ENCODE peak calls at places on chromosomes 6 and 20, in nine cellular contexts. One of them, this sample, is unnamed.

GRCh38 chr6:26383624-26384417 is 913 bp downstream of the BTN2A2 start:
- DNase-seq in fibroblast of villous mesenchyme: peak
- DNase-seq in fibroblast of lung: peak
- DNase-seq in tibial artery: no peak
- DNase-seq in Peyer's patch: no peak
- DNase-seq in mesothelial cell of epicardium: no peak
- DNase-seq in H1: no peak
- DNase-seq in fibroblast of the aortic adventitia: peak
- DNase-seq in A549: peak
- DNase-seq in this sample: peak

GRCh38 chr6:143513410-143513809 is 1.9 kb upstream of the FUCA2 start:
- DNase-seq in fibroblast of villous mesenchyme: no peak
- DNase-seq in fibroblast of lung: no peak
- DNase-seq in tibial artery: no peak
- DNase-seq in Peyer's patch: peak
- DNase-seq in mesothelial cell of epicardium: no peak
- DNase-seq in H1: no peak
- DNase-seq in fibroblast of the aortic adventitia: no peak
- DNase-seq in A549: peak
- DNase-seq in this sample: no peak

GRCh38 chr6:106161893-106162292 is 75.8 kb downstream of the PRDM1 start:
- DNase-seq in fibroblast of villous mesenchyme: no peak
- DNase-seq in fibroblast of lung: no peak
- DNase-seq in tibial artery: no peak
- DNase-seq in Peyer's patch: no peak
- DNase-seq in mesothelial cell of epicardium: no peak
- DNase-seq in H1: no peak
- DNase-seq in fibroblast of the aortic adventitia: no peak
- DNase-seq in A549: no peak
- DNase-seq in this sample: no peak

GRCh38 chr6:130494745-130495144 is 128.9 kb downstream of the TMEM200A start:
- DNase-seq in fibroblast of villous mesenchyme: peak
- DNase-seq in fibroblast of lung: peak
- DNase-seq in tibial artery: no peak
- DNase-seq in Peyer's patch: no peak
- DNase-seq in mesothelial cell of epicardium: no peak
- DNase-seq in H1: no peak
- DNase-seq in fibroblast of the aortic adventitia: no peak
- DNase-seq in A549: no peak
- DNase-seq in this sample: no peak

GRCh38 chr6:75693534-75693933 is 55.5 kb upstream of the MYO6 start:
- DNase-seq in fibroblast of villous mesenchyme: peak
- DNase-seq in fibroblast of lung: peak
- DNase-seq in tibial artery: no peak
- DNase-seq in Peyer's patch: no peak
- DNase-seq in mesothelial cell of epicardium: no peak
- DNase-seq in H1: no peak
- DNase-seq in fibroblast of the aortic adventitia: peak
- DNase-seq in A549: peak
- DNase-seq in this sample: no peak

GRCh38 chr6:392441-393390 is 1.2 kb downstream of the IRF4 start:
- DNase-seq in fibroblast of villous mesenchyme: no peak
- DNase-seq in fibroblast of lung: peak
- DNase-seq in tibial artery: no peak
- DNase-seq in Peyer's patch: no peak
- DNase-seq in mesothelial cell of epicardium: no peak
- DNase-seq in H1: no peak
- DNase-seq in fibroblast of the aortic adventitia: no peak
- DNase-seq in A549: no peak
- DNase-seq in this sample: no peak

GRCh38 chr20:41701596-41702350 is 83.6 kb upstream of the CHD6 start:
- DNase-seq in fibroblast of villous mesenchyme: no peak
- DNase-seq in fibroblast of lung: no peak
- DNase-seq in tibial artery: no peak
- DNase-seq in Peyer's patch: no peak
- DNase-seq in mesothelial cell of epicardium: no peak
- DNase-seq in H1: no peak
- DNase-seq in fibroblast of the aortic adventitia: peak
- DNase-seq in A549: no peak
- DNase-seq in this sample: no peak

GRCh38 chr6:129369737-129370136 is 340.2 kb downstream of the ARHGAP18 start:
- DNase-seq in fibroblast of villous mesenchyme: no peak
- DNase-seq in fibroblast of lung: no peak
- DNase-seq in tibial artery: no peak
- DNase-seq in Peyer's patch: no peak
- DNase-seq in mesothelial cell of epicardium: no peak
- DNase-seq in H1: no peak
- DNase-seq in fibroblast of the aortic adventitia: no peak
- DNase-seq in A549: no peak
- DNase-seq in this sample: no peak

GRCh38 chr6:161355731-161356130 is 81.9 kb upstream of the AGPAT4 start:
- DNase-seq in fibroblast of villous mesenchyme: no peak
- DNase-seq in fibroblast of lung: no peak
- DNase-seq in tibial artery: no peak
- DNase-seq in Peyer's patch: no peak
- DNase-seq in mesothelial cell of epicardium: no peak
- DNase-seq in H1: no peak
- DNase-seq in fibroblast of the aortic adventitia: no peak
- DNase-seq in A549: no peak
- DNase-seq in this sample: no peak

GRCh38 chr6:35568967-35569606 is 56.4 kb upstream of the TULP1 start:
- DNase-seq in fibroblast of villous mesenchyme: peak
- DNase-seq in fibroblast of lung: no peak
- DNase-seq in tibial artery: peak
- DNase-seq in Peyer's patch: peak
- DNase-seq in mesothelial cell of epicardium: no peak
- DNase-seq in H1: no peak
- DNase-seq in fibroblast of the aortic adventitia: no peak
- DNase-seq in A549: peak
- DNase-seq in this sample: peak

GRCh38 chr20:38402089-38402488 is 33.0 kb downstream of the SNHG17 start:
- DNase-seq in fibroblast of villous mesenchyme: no peak
- DNase-seq in fibroblast of lung: no peak
- DNase-seq in tibial artery: no peak
- DNase-seq in Peyer's patch: no peak
- DNase-seq in mesothelial cell of epicardium: no peak
- DNase-seq in H1: no peak
- DNase-seq in fibroblast of the aortic adventitia: no peak
- DNase-seq in A549: no peak
- DNase-seq in this sample: no peak

GRCh38 chr20:49397525-49397924 is 84.9 kb downstream of the KCNB1 start:
- DNase-seq in fibroblast of villous mesenchyme: peak
- DNase-seq in fibroblast of lung: peak
- DNase-seq in tibial artery: no peak
- DNase-seq in Peyer's patch: no peak
- DNase-seq in mesothelial cell of epicardium: no peak
- DNase-seq in H1: no peak
- DNase-seq in fibroblast of the aortic adventitia: peak
- DNase-seq in A549: peak
- DNase-seq in this sample: peak

GRCh38 chr6:136335736-136336362 is 46.2 kb upstream of the BCLAF1 start:
- DNase-seq in fibroblast of villous mesenchyme: no peak
- DNase-seq in fibroblast of lung: no peak
- DNase-seq in tibial artery: no peak
- DNase-seq in Peyer's patch: no peak
- DNase-seq in mesothelial cell of epicardium: no peak
- DNase-seq in H1: no peak
- DNase-seq in fibroblast of the aortic adventitia: no peak
- DNase-seq in A549: no peak
- DNase-seq in this sample: no peak

GRCh38 chr6:136333824-136334464 is 44.3 kb upstream of the BCLAF1 start:
- DNase-seq in fibroblast of villous mesenchyme: no peak
- DNase-seq in fibroblast of lung: no peak
- DNase-seq in tibial artery: no peak
- DNase-seq in Peyer's patch: no peak
- DNase-seq in mesothelial cell of epicardium: no peak
- DNase-seq in H1: no peak
- DNase-seq in fibroblast of the aortic adventitia: no peak
- DNase-seq in A549: no peak
- DNase-seq in this sample: no peak

GRCh38 chr6:136337606-136338005 is 48.0 kb upstream of the BCLAF1 start:
- DNase-seq in fibroblast of villous mesenchyme: no peak
- DNase-seq in fibroblast of lung: no peak
- DNase-seq in tibial artery: no peak
- DNase-seq in Peyer's patch: no peak
- DNase-seq in mesothelial cell of epicardium: no peak
- DNase-seq in H1: no peak
- DNase-seq in fibroblast of the aortic adventitia: no peak
- DNase-seq in A549: no peak
- DNase-seq in this sample: no peak

GRCh38 chr6:136334465-136334846 is 44.8 kb upstream of the BCLAF1 start:
- DNase-seq in fibroblast of villous mesenchyme: no peak
- DNase-seq in fibroblast of lung: no peak
- DNase-seq in tibial artery: no peak
- DNase-seq in Peyer's patch: no peak
- DNase-seq in mesothelial cell of epicardium: no peak
- DNase-seq in H1: no peak
- DNase-seq in fibroblast of the aortic adventitia: no peak
- DNase-seq in A549: no peak
- DNase-seq in this sample: no peak

DNA sequence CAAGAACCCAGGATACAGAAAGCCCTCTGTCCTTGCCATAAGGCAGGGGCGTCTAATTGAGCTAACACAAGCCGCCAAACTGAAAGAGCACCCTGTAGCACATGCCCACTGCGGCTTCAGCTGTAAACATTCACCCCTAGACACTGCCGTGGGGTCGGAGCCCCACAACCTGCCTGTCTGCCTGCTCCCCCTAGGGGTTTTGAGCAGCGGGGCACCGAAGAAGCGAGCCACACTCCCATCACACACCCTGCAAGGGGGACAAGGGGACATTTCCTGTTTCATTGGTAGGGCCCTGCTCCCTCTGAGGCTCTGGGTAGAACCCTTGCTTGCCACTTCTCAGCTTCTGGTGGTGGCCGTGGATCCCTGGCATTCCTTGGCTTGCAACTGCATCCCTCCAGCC is 45.2 kb upstream of the BCLAF1 start:
- DNase-seq in fibroblast of villous mesenchyme: no peak
- DNase-seq in fibroblast of lung: no peak
- DNase-seq in tibial artery: no peak
- DNase-seq in Peyer's patch: no peak
- DNase-seq in mesothelial cell of epicardium: no peak
- DNase-seq in H1: no peak
- DNase-seq in fibroblast of the aortic adventitia: no peak
- DNase-seq in A549: no peak
- DNase-seq in this sample: no peak
- TF ChIP-seq CTCF in fibroblast of villous mesenchyme: no peak
- TF ChIP-seq CTCF in fibroblast of lung: no peak
- TF ChIP-seq CTCF in tibial artery: no peak
- TF ChIP-seq CTCF in Peyer's patch: no peak
- TF ChIP-seq CTCF in mesothelial cell of epicardium: peak
- TF ChIP-seq CTCF in H1: peak
- TF ChIP-seq CTCF in fibroblast of the aortic adventitia: peak
- TF ChIP-seq CTCF in A549: no peak
- TF ChIP-seq CTCF in this sample: no peak

GRCh38 chr6:20266851-20267608 is 54.8 kb upstream of the MBOAT1 start:
- DNase-seq in fibroblast of villous mesenchyme: no peak
- DNase-seq in fibroblast of lung: peak
- DNase-seq in tibial artery: no peak
- DNase-seq in Peyer's patch: no peak
- DNase-seq in mesothelial cell of epicardium: no peak
- DNase-seq in H1: no peak
- DNase-seq in fibroblast of the aortic adventitia: no peak
- DNase-seq in A549: no peak
- DNase-seq in this sample: peak
- TF ChIP-seq CTCF in fibroblast of villous mesenchyme: no peak
- TF ChIP-seq CTCF in fibroblast of lung: no peak
- TF ChIP-seq CTCF in tibial artery: no peak
- TF ChIP-seq CTCF in Peyer's patch: no peak
- TF ChIP-seq CTCF in mesothelial cell of epicardium: no peak
- TF ChIP-seq CTCF in H1: no peak
- TF ChIP-seq CTCF in fibroblast of the aortic adventitia: no peak
- TF ChIP-seq CTCF in A549: no peak
- TF ChIP-seq CTCF in this sample: no peak

GRCh38 chr6:107657755-107658461 is 166.2 kb downstream of the SCML4 start:
- DNase-seq in fibroblast of villous mesenchyme: peak
- DNase-seq in fibroblast of lung: peak
- DNase-seq in tibial artery: peak
- DNase-seq in Peyer's patch: peak
- DNase-seq in mesothelial cell of epicardium: no peak
- DNase-seq in H1: no peak
- DNase-seq in fibroblast of the aortic adventitia: peak
- DNase-seq in A549: no peak
- DNase-seq in this sample: no peak
- TF ChIP-seq CTCF in fibroblast of villous mesenchyme: peak
- TF ChIP-seq CTCF in fibroblast of lung: peak
- TF ChIP-seq CTCF in tibial artery: no peak
- TF ChIP-seq CTCF in Peyer's patch: no peak
- TF ChIP-seq CTCF in mesothelial cell of epicardium: no peak
- TF ChIP-seq CTCF in H1: no peak
- TF ChIP-seq CTCF in fibroblast of the aortic adventitia: peak
- TF ChIP-seq CTCF in A549: no peak
- TF ChIP-seq CTCF in this sample: no peak

GRCh38 chr20:35708502-35708901 is 9.3 kb downstream of the ROMO1 start:
- DNase-seq in fibroblast of villous mesenchyme: no peak
- DNase-seq in fibroblast of lung: no peak
- DNase-seq in tibial artery: no peak
- DNase-seq in Peyer's patch: no peak
- DNase-seq in mesothelial cell of epicardium: no peak
- DNase-seq in H1: no peak
- DNase-seq in fibroblast of the aortic adventitia: no peak
- DNase-seq in A549: no peak
- DNase-seq in this sample: no peak
- TF ChIP-seq CTCF in fibroblast of villous mesenchyme: no peak
- TF ChIP-seq CTCF in fibroblast of lung: no peak
- TF ChIP-seq CTCF in tibial artery: no peak
- TF ChIP-seq CTCF in Peyer's patch: no peak
- TF ChIP-seq CTCF in mesothelial cell of epicardium: no peak
- TF ChIP-seq CTCF in H1: no peak
- TF ChIP-seq CTCF in fibroblast of the aortic adventitia: no peak
- TF ChIP-seq CTCF in A549: no peak
- TF ChIP-seq CTCF in this sample: no peak

DNA sequence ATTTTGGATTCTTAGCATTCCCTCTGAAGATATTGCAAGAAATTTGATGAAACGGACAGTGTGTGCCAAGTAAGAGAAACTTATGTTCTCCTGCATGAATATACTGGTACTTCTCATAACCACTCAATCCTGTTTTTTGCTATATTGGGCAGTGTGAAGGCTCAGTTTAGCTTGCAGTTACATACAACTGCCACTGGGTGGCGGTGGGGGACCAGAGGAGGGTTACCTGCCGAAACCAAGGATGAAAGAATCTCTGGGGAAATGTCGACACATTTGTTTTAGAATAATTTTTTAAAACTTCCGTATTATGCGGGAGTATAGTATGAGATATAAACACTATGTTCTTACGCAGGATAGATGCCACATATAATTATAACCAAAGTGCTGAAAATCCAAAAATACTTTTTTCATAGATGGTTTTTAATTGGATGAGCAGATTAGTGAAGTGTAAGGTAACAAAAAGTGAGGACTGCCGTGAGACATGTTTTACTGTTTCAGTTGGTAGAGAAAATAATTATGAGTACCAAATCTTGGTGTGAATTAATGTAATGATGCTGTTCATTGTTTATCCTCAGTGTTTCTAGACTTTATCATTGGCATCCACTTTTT is 9.7 kb downstream of the TRMT11 start:
- DNase-seq in fibroblast of villous mesenchyme: peak
- DNase-seq in fibroblast of lung: peak
- DNase-seq in tibial artery: peak
- DNase-seq in Peyer's patch: peak
- DNase-seq in mesothelial cell of epicardium: peak
- DNase-seq in H1: no peak
- DNase-seq in fibroblast of the aortic adventitia: peak
- DNase-seq in A549: peak
- DNase-seq in this sample: peak
- TF ChIP-seq CTCF in fibroblast of villous mesenchyme: peak
- TF ChIP-seq CTCF in fibroblast of lung: peak
- TF ChIP-seq CTCF in tibial artery: peak
- TF ChIP-seq CTCF in Peyer's patch: peak
- TF ChIP-seq CTCF in mesothelial cell of epicardium: peak
- TF ChIP-seq CTCF in H1: peak
- TF ChIP-seq CTCF in fibroblast of the aortic adventitia: peak
- TF ChIP-seq CTCF in A549: peak
- TF ChIP-seq CTCF in this sample: peak